ENCODE peak calls at places on chromosomes 4 and X, in five cellular contexts. Z, D, L, X and P are unnamed samples.

GRCh38 chr4:184347251-184348239 is 126.8 kb downstream of the IRF2 start:
- DNase-seq in D (peak), Z (no peak), L (peak), X (peak), P (peak)

GRCh38 chrX:920234-920799 is 289.7 kb downstream of the SHOX start:
- DNase-seq in D (no peak), X (no peak), Z (peak), L (no peak), P (no peak)

GRCh38 chr4:1253831-1254230 is 4.9 kb upstream of the CTBP1 start:
- DNase-seq in L (no peak), Z (no peak), X (no peak), D (no peak), P (no peak)

GRCh38 chr4:103498161-103499070 is 221.4 kb downstream of the TACR3 start:
- DNase-seq in D (no peak), Z (peak), X (no peak), L (no peak), P (peak)

GRCh38 chrX:46860536-46860935 is 23.7 kb downstream of the RP2 start:
- DNase-seq in X (no peak), Z (no peak), L (no peak), D (no peak), P (no peak)

GRCh38 chr4:61541474-61541873 is 341.3 kb downstream of the ADGRL3 start:
- DNase-seq in D (no peak), X (no peak), Z (no peak), L (no peak), P (no peak)

GRCh38 chr4:84582988-84583870 is at the start of gene CDS1:
- DNase-seq in D (peak), X (peak), L (no peak), Z (peak), P (peak)

GRCh38 chr4:189804884-189805283 is 135.8 kb upstream of the FRG1 start:
- DNase-seq in X (no peak), L (no peak), Z (no peak), D (no peak), P (no peak)

GRCh38 chr4:157076578-157076947 is 613 bp downstream of the GLRB start:
- DNase-seq in D (peak), L (no peak), X (no peak), Z (no peak), P (no peak)

GRCh38 chrX:13215729-13216128 is 104.1 kb downstream of the ATXN3L start:
- DNase-seq in Z (peak), D (no peak), L (no peak), X (no peak), P (no peak)

GRCh38 chrX:10379848-10380247 is 223.1 kb downstream of the CLCN4 start:
- DNase-seq in D (no peak), X (no peak), Z (no peak), L (no peak), P (no peak)

GRCh38 chrX:132900631-132901030 is 57.8 kb downstream of the HS6ST2 start:
- DNase-seq in D (no peak), L (no peak), X (no peak), Z (no peak), P (no peak)

GRCh38 chr4:86759298-86759697 is 89.9 kb downstream of the SLC10A6 start:
- DNase-seq in D (no peak), X (no peak), L (peak), Z (no peak), P (no peak)

GRCh38 chr4:88814043-88814617 is 116.5 kb upstream of the NAP1L5 start:
- DNase-seq in X (no peak), Z (no peak), D (no peak), L (no peak), P (no peak)

GRCh38 chr4:151558496-151559113 is 149.6 kb downstream of the FHIP1A start:
- DNase-seq in X (no peak), D (no peak), L (no peak), Z (no peak), P (no peak)

GRCh38 chrX:65652098-65652497 is 15.4 kb upstream of the MSN start:
- DNase-seq in D (no peak), L (no peak), Z (no peak), X (no peak), P (no peak)

GRCh38 chrX:135477576-135477975 is 42.9 kb upstream of the INTS6L start:
- DNase-seq in Z (peak), L (peak), D (peak), X (peak), P (peak)

GRCh38 chr4:101008503-101008902 is 338.8 kb downstream of the PPP3CA start:
- DNase-seq in X (no peak), Z (no peak), D (no peak), L (no peak), P (no peak)

GRCh38 chr4:80268081-80268823 is 1.8 kb downstream of the FGF5 start:
- DNase-seq in X (no peak), Z (peak), L (no peak), D (peak), P (peak)

GRCh38 chrX:41116948-41117347 is 31.7 kb downstream of the USP9X start:
- DNase-seq in X (no peak), L (no peak), Z (no peak), D (no peak), P (peak)

GRCh38 chr4:4590496-4590895 is 48.6 kb upstream of the STX18 start:
- DNase-seq in L (no peak), D (no peak), X (no peak), Z (peak), P (no peak)

GRCh38 chrX:10531927-10532326 is 88.5 kb downstream of the MID1 start:
- DNase-seq in Z (no peak), D (no peak), L (no peak), X (no peak), P (no peak)

GRCh38 chr4:185394568-185395254 is 1.0 kb downstream of the LRP2BP start:
- DNase-seq in Z (peak), D (no peak), X (no peak), L (no peak), P (peak)

GRCh38 chr4:165379662-165380061 is 854 bp downstream of the CPE start:
- DNase-seq in Z (peak), L (no peak), D (peak), X (no peak), P (no peak)

GRCh38 chrX:4579480-4579879 is 866.0 kb upstream of the PRKX start:
- DNase-seq in L (no peak), X (no peak), D (no peak), Z (no peak), P (no peak)

GRCh38 chr4:80265571-80266266 is 745 bp upstream of the FGF5 start:
- DNase-seq in D (peak), L (no peak), Z (peak), X (peak), P (peak)

GRCh38 chr4:67725132-67725531 is 24.2 kb upstream of the UBA6 start:
- DNase-seq in L (no peak), Z (no peak), X (no peak), D (no peak), P (peak)

GRCh38 chr4:152209772-152210493 is 326.0 kb downstream of the FBXW7 start:
- DNase-seq in L (no peak), Z (no peak), D (no peak), X (no peak), P (no peak)

GRCh38 chr4:20666471-20666870 is 33.8 kb upstream of the PACRGL start:
- DNase-seq in Z (no peak), D (no peak), L (no peak), X (no peak), P (no peak)

GRCh38 chr4:186598686-186599085 is 43.3 kb upstream of the MTNR1A start:
- DNase-seq in D (no peak), X (no peak), L (no peak), Z (no peak), P (no peak)

GRCh38 chrX:153879741-153880439 is 6.1 kb downstream of the L1CAM start:
- DNase-seq in X (no peak), D (no peak), L (no peak), Z (no peak), P (no peak)

GRCh38 chr4:165967486-165967885 is 94.4 kb downstream of the TLL1 start:
- DNase-seq in Z (no peak), L (no peak), X (no peak), D (no peak), P (peak)

DNA sequence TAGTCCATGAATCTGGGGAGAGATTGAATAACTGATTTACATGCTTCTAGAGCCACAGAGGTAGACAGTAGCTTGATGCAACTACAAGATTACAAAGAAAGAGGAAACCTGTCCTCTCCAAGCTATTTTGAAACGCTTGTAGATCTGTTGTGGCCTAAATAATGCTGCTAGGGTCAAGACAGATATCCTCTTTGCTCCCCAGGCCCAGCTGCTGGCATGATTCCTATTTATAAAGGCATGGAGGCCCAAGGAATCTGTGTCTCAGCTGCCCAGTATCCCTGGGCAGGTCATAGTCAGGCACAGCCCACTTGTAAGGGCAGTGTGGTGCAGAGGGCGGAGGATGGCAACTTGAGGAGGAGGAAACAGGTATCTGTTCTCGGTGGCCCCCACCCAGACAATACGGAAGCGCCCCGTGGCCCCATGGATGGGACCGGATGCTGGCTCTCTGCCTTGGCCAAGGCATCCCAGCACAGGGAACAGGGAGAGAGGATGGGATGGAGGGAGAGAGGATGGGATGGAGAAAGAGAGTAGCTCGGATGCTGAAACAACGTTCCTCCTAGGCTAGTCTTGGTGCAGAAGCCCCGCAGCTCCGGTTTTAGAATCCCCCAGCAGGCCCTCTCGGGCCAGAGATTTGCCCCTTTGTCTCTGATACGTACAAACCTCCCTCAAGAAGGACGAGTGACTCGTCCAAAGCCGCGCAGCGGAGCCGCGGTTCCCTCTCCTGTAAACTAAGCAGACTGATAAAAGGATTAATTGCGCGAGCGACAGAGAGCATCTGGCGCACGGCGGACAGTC is 767 bp upstream of the SMIM20 start:
- DNase-seq in Z (no peak), X (no peak), D (no peak), L (no peak), P (no peak)
- H2AFZ ChIP-seq in Z (peak), X (peak), D (peak), L (peak), P (peak)

GRCh38 chr4:48127231-48127881 is 6.7 kb downstream of the TXK start:
- DNase-seq in Z (no peak), D (peak), L (no peak), X (no peak), P (no peak)

GRCh38 chr4:48126621-48127020 is 7.4 kb downstream of the TXK start:
- DNase-seq in L (no peak), D (no peak), Z (no peak), X (peak), P (no peak)

GRCh38 chr4:48129307-48130014 is 4.6 kb downstream of the TXK start:
- DNase-seq in L (no peak), X (no peak), D (no peak), Z (no peak), P (no peak)

GRCh38 chr4:48130100-48130499 is 4.0 kb downstream of the TXK start:
- DNase-seq in L (no peak), Z (no peak), X (no peak), D (no peak), P (no peak)

DNA sequence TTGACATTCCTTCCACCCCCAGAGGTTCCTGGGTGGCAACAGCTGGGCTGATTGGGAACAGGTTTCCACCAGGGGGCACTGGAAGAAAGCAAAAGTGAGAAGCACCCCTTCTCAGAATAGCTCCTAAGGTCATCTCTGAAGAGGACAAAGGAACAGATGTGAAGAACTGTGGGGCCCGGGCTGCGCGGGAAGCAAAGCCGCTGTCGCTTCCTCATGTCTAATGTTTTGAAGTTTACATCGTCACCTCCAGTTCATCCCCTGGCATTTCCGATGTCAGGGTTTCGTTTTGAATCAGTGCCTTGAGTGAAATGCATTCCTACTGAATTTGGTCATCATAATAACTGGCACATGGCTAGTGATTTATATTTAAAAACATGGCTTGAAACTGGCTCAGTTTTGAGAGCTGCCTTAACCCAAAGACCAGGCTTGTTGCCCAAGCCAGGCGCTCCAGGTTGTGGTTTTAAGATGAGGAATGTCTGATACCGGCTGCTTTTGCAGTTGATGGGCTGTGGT is 6.1 kb downstream of the TXK start:
- DNase-seq in Z (peak), X (peak), L (peak), D (peak), P (peak)
- H3K9ac ChIP-seq in Z (no peak), X (no peak), L (no peak), D (no peak), P (no peak)

GRCh38 chr4:126441173-126441810 is 1126.5 kb downstream of the FAT4 start:
- DNase-seq in X (no peak), L (no peak), D (no peak), Z (peak), P (no peak)
- H2AFZ ChIP-seq in X (no peak), L (peak), D (no peak), Z (peak), P (no peak)

GRCh38 chrX:71534773-71535544 is 2.1 kb downstream of the OGT start:
- DNase-seq in L (no peak), X (no peak), Z (peak), D (no peak), P (no peak)
- H3K9ac ChIP-seq in L (no peak), X (peak), Z (peak), D (peak), P (peak)

DNA sequence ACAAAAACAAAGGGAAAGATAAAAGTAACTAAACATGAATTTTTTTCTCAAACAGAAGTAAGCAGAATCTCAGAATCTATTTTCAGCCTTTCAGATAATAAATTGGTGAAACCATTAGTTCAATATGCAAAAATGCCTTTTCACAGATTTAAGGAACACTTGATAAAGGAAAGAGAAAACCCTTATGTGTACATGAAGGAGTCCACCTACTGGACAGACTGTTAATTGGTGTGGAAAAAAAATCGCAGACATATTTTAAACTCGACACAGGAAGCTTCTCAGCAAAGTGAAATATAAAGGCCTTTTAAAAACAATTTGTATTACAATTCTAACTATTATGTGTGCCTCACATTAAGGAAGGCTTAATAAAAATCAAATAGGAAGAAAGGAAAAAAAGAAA is 22.3 kb downstream of the COX7B2 start:
- DNase-seq in Z (peak), X (no peak), D (no peak), L (no peak), P (no peak)
- H2AFZ ChIP-seq in Z (no peak), X (no peak), D (no peak), L (no peak), P (no peak)

GRCh38 chr4:40195182-40196177 is 1.4 kb upstream of the RHOH start:
- DNase-seq in D (no peak), L (no peak), X (no peak), Z (no peak), P (no peak)
- H3K9ac ChIP-seq in D (no peak), L (no peak), X (peak), Z (no peak), P (no peak)

GRCh38 chrX:11665144-11666040 is at the start of gene ARHGAP6:
- DNase-seq in L (peak), X (no peak), D (peak), Z (peak), P (peak)
- H2AFZ ChIP-seq in L (peak), X (no peak), D (no peak), Z (peak), P (peak)

DNA sequence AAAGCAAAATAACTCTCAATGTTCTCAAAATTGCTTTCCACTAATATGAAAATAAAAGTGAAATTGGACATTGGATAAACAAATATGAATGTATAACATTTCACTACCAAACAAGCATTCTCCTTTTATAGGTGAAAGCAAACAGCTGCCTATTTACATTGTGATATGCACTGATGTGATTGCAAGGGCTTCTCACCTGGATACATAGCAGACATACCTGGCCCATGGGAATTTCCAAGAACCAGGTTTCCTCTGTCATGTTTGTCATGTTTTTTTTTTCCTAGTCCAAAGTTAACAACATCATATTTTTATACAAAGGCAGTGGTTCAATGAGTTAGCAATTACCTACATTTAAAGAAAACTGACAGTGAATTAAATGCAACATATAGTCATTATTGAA is 228.5 kb downstream of the ANKRD50 start:
- DNase-seq in Z (no peak), X (no peak), L (no peak), D (no peak), P (no peak)
- H3K9ac ChIP-seq in Z (no peak), X (no peak), L (no peak), D (no peak), P (no peak)

GRCh38 chr4:120856294-120856693 is 66.2 kb downstream of the PRDM5 start:
- DNase-seq in X (no peak), L (no peak), D (no peak), Z (no peak), P (no peak)

GRCh38 chr4:120857312-120857711 is 65.2 kb downstream of the PRDM5 start:
- DNase-seq in Z (peak), D (no peak), X (no peak), L (no peak), P (no peak)

GRCh38 chr4:120855307-120856001 is 67.1 kb downstream of the PRDM5 start:
- DNase-seq in D (no peak), Z (no peak), X (no peak), L (no peak), P (no peak)

GRCh38 chr4:120850048-120850599 is 72.4 kb downstream of the PRDM5 start:
- DNase-seq in D (no peak), Z (peak), X (no peak), L (no peak), P (no peak)

DNA sequence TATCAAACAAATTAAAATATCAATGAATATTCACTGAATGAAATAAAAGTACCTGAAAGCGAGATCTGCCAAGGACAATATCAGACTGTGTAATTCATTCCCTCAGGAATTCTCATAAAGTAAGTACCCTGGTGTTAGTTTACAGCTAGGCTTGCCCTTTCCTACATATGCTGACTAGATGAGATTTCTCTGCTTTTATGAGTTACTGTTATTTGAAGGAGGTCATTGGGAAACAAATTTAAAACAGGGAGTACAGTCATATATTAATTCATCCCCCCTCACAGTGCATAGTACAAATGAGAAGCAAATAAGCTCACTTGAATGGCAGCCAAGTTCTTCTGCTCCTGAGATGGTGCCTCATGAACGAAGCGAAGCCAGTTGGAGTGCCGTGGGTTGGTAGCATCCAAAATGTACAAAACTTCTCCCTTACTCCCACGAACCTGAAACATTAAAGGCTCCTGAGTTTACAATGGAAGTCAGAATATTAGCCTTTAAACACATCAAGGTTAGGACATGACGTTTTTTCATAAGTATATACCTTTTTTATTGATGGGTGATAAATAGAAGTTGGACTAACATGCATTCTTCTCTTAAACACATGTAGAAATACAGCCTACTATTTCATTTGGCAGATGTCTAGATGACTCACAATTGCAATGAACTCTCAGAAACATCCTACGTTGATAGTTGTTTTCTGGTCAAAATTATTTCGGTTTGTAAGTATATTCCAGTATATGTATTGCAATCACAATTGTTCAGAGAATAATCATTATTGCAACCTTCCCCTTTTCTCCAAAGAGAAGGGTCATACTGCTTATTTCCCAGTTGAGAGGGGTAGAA is 69.2 kb downstream of the PRDM5 start:
- DNase-seq in D (no peak), Z (peak), L (no peak), X (no peak), P (no peak)
- H2AFZ ChIP-seq in D (no peak), Z (peak), L (no peak), X (no peak), P (no peak)